ENCODE peak calls at places on chromosomes 12 and 14, in five cellular contexts. W is HepG2, J is tibial artery, N is heart right ventricle, V is psoas muscle. G is an unnamed sample. For H3K9me3, the result is how much of the 10 kb centered on the place peaks cover.

GRCh38 chr12:111271674-111272418 is 97.0 kb downstream of the PHETA1 start:
- DNase-seq in W (no peak), J (no peak), N (no peak), V (no peak), G (no peak)

GRCh38 chr12:83477706-83478105 is 791.0 kb downstream of the TMTC2 start:
- DNase-seq in W (no peak), J (no peak), N (no peak), V (no peak), G (no peak)

GRCh38 chr12:123502163-123502562 is 31.4 kb downstream of the RILPL1 start:
- DNase-seq in W (no peak), J (no peak), N (no peak), V (no peak), G (no peak)

GRCh38 chr14:75822522-75823288 is 159.1 kb downstream of the TGFB3 start:
- DNase-seq in W (no peak), J (no peak), N (no peak), V (no peak), G (no peak)

GRCh38 chr12:128420163-128420562 is 153.2 kb downstream of the TMEM132C start:
- DNase-seq in W (no peak), J (no peak), N (no peak), V (no peak), G (no peak)

GRCh38 chr12:124301084-124301654 is 6.3 kb downstream of the RFLNA start:
- DNase-seq in W (no peak), J (no peak), N (no peak), V (peak), G (no peak)

GRCh38 chr14:55841625-55842024 is 261.6 kb downstream of the KTN1 start:
- DNase-seq in W (no peak), J (no peak), N (no peak), V (no peak), G (no peak)

GRCh38 chr12:44889871-44890270 is 13.8 kb upstream of the NELL2 start:
- DNase-seq in W (no peak), J (no peak), N (no peak), V (no peak), G (no peak)

GRCh38 chr12:117064049-117064448 is 35.2 kb downstream of the TESC start:
- DNase-seq in W (no peak), J (no peak), N (no peak), V (no peak), G (no peak)

GRCh38 chr14:72876021-72876709 is 17.7 kb downstream of the DPF3 start:
- DNase-seq in W (no peak), J (no peak), N (no peak), V (no peak), G (no peak)

GRCh38 chr12:113842699-113843098 is 123.4 kb downstream of the RBM19 start:
- DNase-seq in W (no peak), J (no peak), N (no peak), V (no peak), G (no peak)

GRCh38 chr14:47872588-47872987 is 197.2 kb upstream of the MDGA2 start:
- DNase-seq in W (no peak), J (no peak), N (no peak), V (no peak), G (no peak)

GRCh38 chr12:130451001-130451930 is 113.6 kb downstream of the PIWIL1 start:
- DNase-seq in W (no peak), J (no peak), N (no peak), V (no peak), G (no peak)

GRCh38 chr12:104615048-104615561 is 158.4 kb downstream of the CHST11 start:
- DNase-seq in W (no peak), J (peak), N (peak), V (peak), G (no peak)

GRCh38 chr12:108606492-108606891 is 8.6 kb upstream of the TMEM119 start:
- DNase-seq in W (no peak), J (no peak), N (no peak), V (no peak), G (no peak)

GRCh38 chr14:93743270-93744060 is 44.8 kb downstream of the PRIMA1 start:
- DNase-seq in W (no peak), J (no peak), N (no peak), V (peak), G (no peak)

GRCh38 chr12:13049816-13050215 is 5.6 kb downstream of the FAM234B start:
- DNase-seq in W (no peak), J (no peak), N (no peak), V (no peak), G (no peak)

GRCh38 chr12:108833757-108834472 is 23.5 kb downstream of the SSH1 start:
- DNase-seq in W (no peak), J (no peak), N (peak), V (peak), G (no peak)

GRCh38 chr14:60753264-60754126 is 18.9 kb downstream of the MNAT1 start:
- DNase-seq in W (no peak), J (no peak), N (no peak), V (no peak), G (no peak)

GRCh38 chr12:69401940-69402339 is 42.4 kb downstream of the YEATS4 start:
- DNase-seq in W (no peak), J (no peak), N (no peak), V (no peak), G (no peak)

GRCh38 chr12:129186952-129187351 is 333.7 kb downstream of the GLT1D1 start:
- DNase-seq in W (no peak), J (no peak), N (no peak), V (no peak), G (no peak)

GRCh38 chr12:57898308-57898970 is 42.9 kb upstream of the ATP23 start:
- DNase-seq in W (no peak), J (no peak), N (no peak), V (no peak), G (no peak)
- TF ChIP-seq CTCF in W (no peak), J (no peak), N (no peak), V (no peak), G (no peak)

DNA sequence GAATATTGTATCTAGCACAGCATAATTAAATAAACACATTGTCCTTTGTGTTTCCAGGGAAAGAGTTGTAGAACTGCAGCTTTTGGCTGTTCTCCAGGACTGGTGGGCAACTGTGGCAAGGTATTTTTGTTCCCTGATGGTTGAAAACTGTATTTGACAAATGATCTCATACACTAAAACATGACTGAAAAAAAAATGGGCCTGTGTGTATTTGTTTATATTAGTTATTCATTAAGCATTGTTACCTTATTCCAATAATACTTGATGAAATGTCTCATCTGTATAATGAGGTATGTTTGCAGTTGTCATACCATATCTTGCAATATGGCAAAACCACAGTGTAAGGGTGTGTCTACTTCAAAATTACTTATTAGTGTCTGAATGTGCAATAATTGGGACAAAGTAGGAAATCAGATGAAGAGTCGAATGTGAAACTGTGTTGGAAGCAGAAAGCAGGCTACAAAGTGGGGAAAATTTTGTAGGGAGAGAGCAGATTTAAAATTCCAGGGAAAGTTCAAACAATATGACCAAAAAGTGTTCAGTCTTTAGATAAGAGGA is 479.4 kb upstream of the NOVA1 start:
- DNase-seq in W (no peak), J (no peak), N (no peak), V (no peak), G (no peak)
- H3K9me3 ChIP-seq in W (half or more), J (under half), N (under half), V (under half), G (under half)

DNA sequence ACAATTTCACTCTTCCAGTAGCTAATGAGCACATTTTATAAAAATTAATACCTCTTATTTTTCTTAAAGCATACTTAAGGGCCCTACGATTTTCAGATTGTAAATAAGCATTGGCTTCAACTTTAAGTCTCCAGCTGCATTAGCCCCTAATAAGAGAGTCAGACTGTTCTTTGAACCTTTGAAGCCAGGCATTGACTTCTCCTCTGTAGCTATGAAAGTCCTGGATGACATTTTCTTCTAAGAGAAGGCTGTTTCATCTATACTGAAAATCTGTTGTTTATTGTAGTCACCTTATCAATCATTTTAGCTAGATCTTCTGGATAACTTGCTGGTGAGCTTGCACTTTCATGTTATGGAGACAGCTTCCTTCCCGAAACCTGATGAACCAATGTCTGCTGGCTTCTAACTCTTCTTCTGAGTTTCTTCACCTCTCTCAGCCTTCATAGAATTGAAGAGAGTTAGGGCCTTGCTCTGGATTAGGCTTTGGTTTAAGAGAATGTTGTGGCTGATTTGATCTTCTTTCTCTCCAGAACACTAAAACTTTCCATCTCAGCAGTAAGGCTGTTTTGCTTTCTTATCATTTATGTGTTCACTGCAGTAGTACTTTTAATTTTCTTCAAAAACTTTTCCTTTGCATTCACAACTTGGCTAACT is 377.1 kb upstream of the RGS6 start:
- DNase-seq in W (no peak), J (no peak), N (no peak), V (no peak), G (no peak)
- H3K4me3 ChIP-seq in W (no peak), J (no peak), N (no peak), V (no peak), G (no peak)

GRCh38 chr12:126704609-126705008 is 1562.4 kb upstream of the TMEM132C start:
- DNase-seq in W (no peak), J (no peak), N (no peak), V (no peak), G (no peak)
- TF ChIP-seq CTCF in W (no peak), J (no peak), N (no peak), V (no peak), G (no peak)

DNA sequence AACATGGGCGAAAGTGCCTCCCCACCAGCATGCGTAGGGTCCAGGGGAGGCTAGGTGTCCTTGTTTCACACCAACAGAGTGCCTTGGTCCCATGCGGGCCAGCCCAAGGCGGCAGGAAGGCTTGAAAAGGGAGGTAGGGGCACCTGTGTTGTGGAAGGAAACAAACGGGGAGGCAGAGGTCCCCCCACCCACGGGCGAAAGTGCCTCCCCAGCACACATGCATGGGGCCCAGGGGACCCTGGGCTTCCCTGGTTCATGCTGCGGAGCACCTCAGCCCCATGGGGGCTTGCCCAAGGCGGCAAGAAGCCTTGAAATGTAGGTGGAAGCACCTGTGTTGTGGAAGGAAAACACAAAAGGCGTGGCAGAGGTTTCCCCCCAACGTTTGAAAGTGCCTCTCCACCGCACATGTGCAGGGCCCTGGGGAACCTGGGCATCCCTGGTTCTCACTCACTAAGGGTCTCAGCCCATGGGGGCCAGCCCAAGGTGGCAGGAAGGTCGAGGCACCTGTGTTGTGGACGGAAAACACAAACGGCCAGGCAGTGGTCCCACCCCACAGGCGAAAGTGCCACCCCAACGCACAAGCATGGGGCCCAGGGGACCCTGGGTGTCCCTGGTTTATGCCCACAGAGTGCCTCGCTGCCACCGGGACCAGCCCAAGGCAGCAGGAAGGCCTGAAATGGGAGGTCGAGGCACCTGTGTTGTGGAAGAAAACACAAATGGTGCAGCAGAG is 374.7 kb downstream of the ALG10 start:
- DNase-seq in W (no peak), J (peak), N (peak), V (peak), G (peak)
- H3K9me3 ChIP-seq in W (under half), J (under half), N (under half), V (under half), G (under half)